ENCODE peak calls at places on chromosomes 7 and 10, in five cellular contexts. V, C, S, N and F are unnamed samples.

GRCh38 chr10:116080553-116080952 is 192.5 kb downstream of the GFRA1 start:
- DNase-seq in V (no peak), C (peak), S (no peak), N (peak), F (no peak)

GRCh38 chr10:129419386-129419785 is 47.7 kb upstream of the MGMT start:
- DNase-seq in V (no peak), C (no peak), S (no peak), N (no peak), F (no peak)

GRCh38 chr10:93461124-93461806 is 20.9 kb downstream of the MYOF start:
- DNase-seq in V (no peak), C (peak), S (no peak), N (peak), F (peak)

GRCh38 chr7:92678291-92678920 is 88.2 kb upstream of the FAM133B start:
- DNase-seq in V (no peak), C (no peak), S (no peak), N (no peak), F (no peak)

GRCh38 chr10:103442031-103442461 is 10.1 kb downstream of the CALHM2 start:
- DNase-seq in V (peak), C (peak), S (no peak), N (peak), F (peak)

GRCh38 chr10:127585519-127586023 is 36.5 kb downstream of the NPS start:
- DNase-seq in V (no peak), C (no peak), S (no peak), N (no peak), F (no peak)

GRCh38 chr7:127107601-127108007 is 145.1 kb downstream of the GRM8 start:
- DNase-seq in V (peak), C (peak), S (peak), N (peak), F (peak)

GRCh38 chr10:131648386-131649020 is 252.3 kb upstream of the PPP2R2D start:
- DNase-seq in V (no peak), C (no peak), S (no peak), N (no peak), F (no peak)

GRCh38 chr7:22625251-22625650 is 101.7 kb upstream of the IL6 start:
- DNase-seq in V (no peak), C (no peak), S (no peak), N (no peak), F (no peak)

GRCh38 chr7:75888464-75889222 is 9.8 kb downstream of the RHBDD2 start:
- DNase-seq in V (peak), C (no peak), S (no peak), N (peak), F (no peak)

GRCh38 chr7:44275829-44276570 is 49.4 kb downstream of the CAMK2B start:
- DNase-seq in V (no peak), C (no peak), S (no peak), N (no peak), F (no peak)

GRCh38 chr10:53771701-53772100 is 999.1 kb upstream of the MBL2 start:
- DNase-seq in V (no peak), C (no peak), S (no peak), N (no peak), F (no peak)

GRCh38 chr7:22269057-22269456 is 87.9 kb downstream of the RAPGEF5 start:
- DNase-seq in V (no peak), C (no peak), S (no peak), N (peak), F (no peak)

GRCh38 chr7:140686921-140687320 is 9.6 kb upstream of the NDUFB2 start:
- DNase-seq in V (no peak), C (no peak), S (no peak), N (no peak), F (no peak)

GRCh38 chr7:29572543-29572942 is 8.9 kb downstream of the PRR15 start:
- DNase-seq in V (no peak), C (no peak), S (no peak), N (no peak), F (no peak)

GRCh38 chr7:50470250-50471163 is 20.4 kb upstream of the FIGNL1 start:
- DNase-seq in V (no peak), C (peak), S (no peak), N (no peak), F (no peak)

GRCh38 chr10:62149621-62150020 is 119.0 kb downstream of the RTKN2 start:
- DNase-seq in V (no peak), C (no peak), S (no peak), N (no peak), F (no peak)

GRCh38 chr10:60032723-60033122 is 126.4 kb upstream of the CCDC6 start:
- DNase-seq in V (peak), C (peak), S (peak), N (peak), F (peak)

GRCh38 chr7:151376218-151376902 is 33.5 kb downstream of the WDR86 start:
- DNase-seq in V (no peak), C (no peak), S (no peak), N (no peak), F (no peak)

GRCh38 chr7:120583835-120584586 is 273.9 kb downstream of the TSPAN12 start:
- DNase-seq in V (no peak), C (peak), S (peak), N (peak), F (peak)

GRCh38 chr7:47537716-47538640 is 43.9 kb downstream of the TNS3 start:
- DNase-seq in V (no peak), C (no peak), S (no peak), N (no peak), F (no peak)
- H3K4me3 ChIP-seq in V (peak), C (peak), S (peak), N (peak), F (peak)

GRCh38 chr7:112038353-112038752 is 167.8 kb downstream of the DOCK4 start:
- DNase-seq in V (no peak), C (no peak), S (no peak), N (no peak), F (no peak)
- H3K4me3 ChIP-seq in V (no peak), C (no peak), S (no peak), N (no peak), F (no peak)

DNA sequence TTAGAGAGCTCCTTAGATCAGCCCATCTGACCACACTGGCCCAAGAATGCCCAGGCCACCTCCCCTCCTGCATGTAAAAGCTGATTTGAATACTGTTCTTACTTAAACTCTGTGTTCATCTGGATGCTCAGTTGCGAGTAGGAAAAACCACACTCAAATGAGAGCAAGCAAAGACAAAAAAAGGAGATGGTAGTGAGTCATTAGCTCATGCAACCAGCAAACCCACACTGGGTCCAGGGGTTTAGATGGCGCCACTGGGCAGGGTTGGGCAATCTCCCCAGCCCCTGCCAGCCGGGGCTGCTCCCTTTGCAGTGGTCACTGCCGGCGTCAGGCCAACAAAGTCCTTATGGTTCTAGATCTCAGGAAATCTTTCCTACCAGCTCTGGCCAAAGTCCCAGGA is 32.7 kb downstream of the TSPAN15 start:
- DNase-seq in V (no peak), C (peak), S (peak), N (no peak), F (no peak)
- H3K4me3 ChIP-seq in V (no peak), C (no peak), S (no peak), N (no peak), F (no peak)

GRCh38 chr10:97590082-97590747 is 694 bp downstream of the C10orf62 start:
- DNase-seq in V (no peak), C (no peak), S (no peak), N (no peak), F (no peak)
- H3K4me3 ChIP-seq in V (no peak), C (no peak), S (no peak), N (no peak), F (no peak)

GRCh38 chr10:29063806-29064644 is 224.8 kb upstream of the LYZL1 start:
- DNase-seq in V (no peak), C (peak), S (no peak), N (peak), F (peak)

GRCh38 chr10:29067628-29068027 is 221.2 kb upstream of the LYZL1 start:
- DNase-seq in V (no peak), C (no peak), S (no peak), N (no peak), F (no peak)

GRCh38 chr10:29068302-29068701 is 220.6 kb upstream of the LYZL1 start:
- DNase-seq in V (no peak), C (no peak), S (no peak), N (no peak), F (no peak)

GRCh38 chr10:29067161-29067560 is 221.7 kb upstream of the LYZL1 start:
- DNase-seq in V (no peak), C (no peak), S (peak), N (peak), F (peak)

DNA sequence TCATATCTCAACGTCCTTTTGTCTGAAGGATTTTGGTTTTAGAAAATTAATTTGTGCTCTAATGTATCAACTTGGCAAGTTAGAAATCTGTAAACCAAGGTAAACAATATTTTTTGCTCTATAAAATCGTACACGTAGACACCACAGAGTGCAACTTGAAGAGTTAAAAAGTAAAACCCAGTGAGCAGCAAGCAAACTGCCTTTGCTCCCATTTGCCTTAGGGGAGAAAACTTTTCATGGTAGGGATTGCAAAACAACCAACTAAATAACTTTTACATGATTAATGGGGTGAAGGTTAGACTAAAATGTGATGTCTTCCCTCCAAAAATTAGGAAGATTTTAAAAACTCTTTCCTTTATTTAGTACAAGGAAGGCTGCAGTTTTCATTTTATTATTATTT is 224.2 kb upstream of the LYZL1 start:
- DNase-seq in V (no peak), C (no peak), S (no peak), N (no peak), F (peak)
- H3K4me3 ChIP-seq in V (no peak), C (no peak), S (no peak), N (no peak), F (no peak)

GRCh38 chr10:71770789-71771188 is 2.5 kb downstream of the VSIR start:
- DNase-seq in V (no peak), C (peak), S (no peak), N (no peak), F (no peak)

GRCh38 chr10:71771821-71772617 is 1.3 kb downstream of the VSIR start:
- DNase-seq in V (peak), C (peak), S (peak), N (peak), F (peak)

GRCh38 chr10:71770255-71770654 is 3.1 kb downstream of the VSIR start:
- DNase-seq in V (no peak), C (peak), S (peak), N (no peak), F (peak)

GRCh38 chr10:71772832-71773220 is 494 bp downstream of the VSIR start:
- DNase-seq in V (no peak), C (no peak), S (no peak), N (no peak), F (no peak)

DNA sequence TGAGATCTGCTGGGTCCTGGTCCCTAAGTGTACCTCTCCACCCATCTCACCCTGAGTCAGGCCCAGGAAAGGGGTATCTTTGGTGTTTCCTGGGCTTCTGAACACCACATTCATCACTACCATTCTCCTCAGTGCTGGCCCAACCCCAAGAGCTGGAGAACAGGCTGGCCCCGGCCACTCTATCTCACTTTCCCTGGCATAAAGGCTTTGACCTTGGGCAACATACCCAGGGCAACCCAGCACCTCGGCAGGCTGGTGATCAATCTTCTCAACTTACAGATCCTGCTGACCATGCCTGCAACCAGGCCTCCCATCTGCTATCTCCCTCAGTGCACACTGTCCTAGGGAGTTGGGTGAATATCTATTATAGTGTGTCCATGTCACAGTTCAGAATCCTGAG is 2.1 kb downstream of the VSIR start:
- DNase-seq in V (no peak), C (no peak), S (no peak), N (no peak), F (no peak)
- H3K4me3 ChIP-seq in V (peak), C (no peak), S (no peak), N (no peak), F (no peak)

GRCh38 chr10:6320320-6321010 is 117.7 kb downstream of the PFKFB3 start:
- DNase-seq in V (no peak), C (no peak), S (no peak), N (no peak), F (no peak)

GRCh38 chr10:6327906-6328707 is 125.4 kb downstream of the PFKFB3 start:
- DNase-seq in V (no peak), C (no peak), S (no peak), N (no peak), F (no peak)

GRCh38 chr10:6319119-6319518 is 116.4 kb downstream of the PFKFB3 start:
- DNase-seq in V (no peak), C (no peak), S (no peak), N (no peak), F (no peak)

GRCh38 chr10:6321880-6322279 is 119.1 kb downstream of the PFKFB3 start:
- DNase-seq in V (no peak), C (peak), S (peak), N (peak), F (peak)

GRCh38 chr10:6322805-6323204 is 120.1 kb downstream of the PFKFB3 start:
- DNase-seq in V (no peak), C (no peak), S (no peak), N (no peak), F (no peak)
- H3K4me3 ChIP-seq in V (no peak), C (no peak), S (no peak), N (no peak), F (no peak)

GRCh38 chr7:100933735-100934134 is 15.6 kb upstream of the MUC3A start:
- DNase-seq in V (no peak), C (no peak), S (no peak), N (no peak), F (no peak)

GRCh38 chr7:100929811-100930174 is 19.5 kb upstream of the MUC3A start:
- DNase-seq in V (no peak), C (no peak), S (no peak), N (no peak), F (no peak)
- H3K4me3 ChIP-seq in V (no peak), C (no peak), S (no peak), N (no peak), F (no peak)

GRCh38 chr7:72310301-72310700 is 101.8 kb downstream of the CALN1 start:
- DNase-seq in V (no peak), C (no peak), S (no peak), N (no peak), F (no peak)

GRCh38 chr7:72308986-72309385 is 103.2 kb downstream of the CALN1 start:
- DNase-seq in V (no peak), C (no peak), S (no peak), N (no peak), F (no peak)

GRCh38 chr7:72307566-72307965 is 104.6 kb downstream of the CALN1 start:
- DNase-seq in V (no peak), C (no peak), S (no peak), N (no peak), F (no peak)

GRCh38 chr7:72313906-72314305 is 98.2 kb downstream of the CALN1 start:
- DNase-seq in V (no peak), C (no peak), S (no peak), N (no peak), F (no peak)

GRCh38 chr7:72309476-72309875 is 102.7 kb downstream of the CALN1 start:
- DNase-seq in V (no peak), C (no peak), S (no peak), N (no peak), F (no peak)
- H3K4me3 ChIP-seq in V (no peak), C (no peak), S (no peak), N (no peak), F (no peak)

GRCh38 chr7:157784114-157784835 is 447.5 kb downstream of the DNAJB6 start:
- DNase-seq in V (no peak), C (peak), S (no peak), N (peak), F (no peak)
- H3K4me3 ChIP-seq in V (no peak), C (no peak), S (no peak), N (no peak), F (no peak)